ENCODE peak calls at places on chromosomes 5 and 9, in six cellular contexts. W is transverse colon, G is tibial nerve, S is sigmoid colon, D is A549, H is K562. J is an unnamed sample.

GRCh38 chr5:107389769-107390168 is 281.0 kb downstream of the EFNA5 start:
- DNase-seq in W (no peak), G (no peak), S (no peak), D (peak), H (no peak), J (no peak)

GRCh38 chr9:122347348-122348287 is 23.2 kb upstream of the PTGS1 start:
- DNase-seq in W (peak), G (no peak), S (no peak), D (peak), H (no peak), J (no peak)

GRCh38 chr9:109297899-109298298 is 23.0 kb downstream of the EPB41L4B start:
- DNase-seq in W (no peak), G (no peak), S (no peak), D (peak), H (no peak), J (no peak)

GRCh38 chr5:68930139-68930538 is 163.7 kb upstream of the SLC30A5 start:
- DNase-seq in W (no peak), G (no peak), S (no peak), D (no peak), H (no peak), J (no peak)

GRCh38 chr9:113463418-113464285 is at the start of gene RGS3:
- DNase-seq in W (peak), G (no peak), S (peak), D (peak), H (no peak), J (peak)

GRCh38 chr5:175893466-175893865 is 22.1 kb downstream of the CPLX2 start:
- DNase-seq in W (no peak), G (no peak), S (peak), D (no peak), H (no peak), J (no peak)

GRCh38 chr5:36156124-36156601 is 4.3 kb downstream of the SKP2 start:
- DNase-seq in W (no peak), G (no peak), S (no peak), D (no peak), H (no peak), J (no peak)

GRCh38 chr5:76684756-76685594 is 31.0 kb upstream of the F2R start:
- DNase-seq in W (no peak), G (no peak), S (no peak), D (no peak), H (no peak), J (no peak)

GRCh38 chr5:55232985-55233928 is at the start of gene CCNO:
- DNase-seq in W (peak), G (no peak), S (peak), D (peak), H (peak), J (peak)

GRCh38 chr5:127970081-127970480 is 113.5 kb upstream of the SLC12A2 start:
- DNase-seq in W (no peak), G (no peak), S (no peak), D (no peak), H (no peak), J (no peak)

GRCh38 chr5:83721878-83722779 is 1.5 kb upstream of the HAPLN1 start:
- DNase-seq in W (peak), G (peak), S (peak), D (peak), H (peak), J (peak)

GRCh38 chr5:130642461-130642860 is 522.6 kb downstream of the HINT1 start:
- DNase-seq in W (no peak), G (no peak), S (no peak), D (no peak), H (no peak), J (no peak)

GRCh38 chr5:179138568-179138925 is 78.4 kb downstream of the ZNF354C start:
- DNase-seq in W (no peak), G (no peak), S (no peak), D (no peak), H (no peak), J (no peak)

GRCh38 chr5:51194626-51195025 is 188.6 kb upstream of the ISL1 start:
- DNase-seq in W (no peak), G (no peak), S (no peak), D (no peak), H (no peak), J (no peak)

GRCh38 chr5:140189977-140190867 is 15.2 kb downstream of the CYSTM1 start:
- DNase-seq in W (no peak), G (no peak), S (no peak), D (no peak), H (peak), J (no peak)

GRCh38 chr9:76087978-76088377 is 197.5 kb downstream of the PCSK5 start:
- DNase-seq in W (no peak), G (no peak), S (no peak), D (no peak), H (no peak), J (no peak)

GRCh38 chr9:136052991-136053756 is 41.9 kb downstream of the NACC2 start:
- DNase-seq in W (no peak), G (no peak), S (peak), D (no peak), H (no peak), J (no peak)

GRCh38 chr5:61412344-61412743 is 80.3 kb downstream of the ZSWIM6 start:
- DNase-seq in W (no peak), G (no peak), S (no peak), D (no peak), H (no peak), J (no peak)

GRCh38 chr5:178111925-178112324 is 1.4 kb upstream of the N4BP3 start:
- DNase-seq in W (no peak), G (no peak), S (no peak), D (no peak), H (no peak), J (no peak)

DNA sequence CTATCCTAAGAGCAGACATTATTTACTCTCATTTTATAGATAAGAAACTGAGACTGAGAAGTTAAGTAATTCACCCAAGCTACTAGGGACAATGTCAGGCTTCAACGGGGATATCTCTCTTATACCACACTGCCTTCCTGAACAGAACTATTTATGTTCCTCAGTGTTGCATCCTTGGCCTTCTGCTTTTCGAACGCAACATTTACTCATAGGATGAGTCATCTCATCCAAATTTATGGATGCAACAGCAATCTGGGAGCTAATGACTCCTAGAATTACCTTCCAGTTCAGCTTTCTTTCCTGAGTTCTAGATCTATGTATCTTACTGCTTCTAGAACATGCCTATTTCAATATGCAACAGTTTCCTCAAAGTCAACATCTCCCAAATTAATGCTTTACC is 103.6 kb upstream of the PAM start:
- DNase-seq in W (no peak), G (no peak), S (no peak), D (no peak), H (no peak), J (no peak)
- TF ChIP-seq EP300 in W (no peak), G (no peak), S (no peak), D (no peak), H (no peak), J (no peak)

DNA sequence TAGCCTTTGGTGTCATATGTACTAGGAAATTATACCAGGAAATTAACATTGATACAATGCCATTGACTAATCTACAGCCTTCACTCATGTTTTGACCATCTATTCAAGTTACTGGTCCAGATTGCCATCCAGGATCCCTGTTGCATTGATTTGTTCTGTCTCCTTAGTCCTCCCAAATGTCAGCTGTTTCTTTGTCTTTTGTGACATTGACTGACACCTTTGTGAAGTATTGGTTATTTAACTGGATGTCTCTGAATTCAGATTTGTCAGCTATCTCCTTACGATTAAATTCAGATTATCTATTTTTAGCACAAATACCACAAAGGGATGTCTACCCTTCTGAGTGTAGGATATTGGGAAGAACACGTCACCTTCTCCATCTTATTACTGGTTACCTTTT is 73.7 kb upstream of the CTNND2 start:
- DNase-seq in W (no peak), G (no peak), S (no peak), D (no peak), H (no peak), J (no peak)
- TF ChIP-seq EP300 in W (no peak), G (no peak), S (no peak), D (no peak), H (no peak), J (no peak)

DNA sequence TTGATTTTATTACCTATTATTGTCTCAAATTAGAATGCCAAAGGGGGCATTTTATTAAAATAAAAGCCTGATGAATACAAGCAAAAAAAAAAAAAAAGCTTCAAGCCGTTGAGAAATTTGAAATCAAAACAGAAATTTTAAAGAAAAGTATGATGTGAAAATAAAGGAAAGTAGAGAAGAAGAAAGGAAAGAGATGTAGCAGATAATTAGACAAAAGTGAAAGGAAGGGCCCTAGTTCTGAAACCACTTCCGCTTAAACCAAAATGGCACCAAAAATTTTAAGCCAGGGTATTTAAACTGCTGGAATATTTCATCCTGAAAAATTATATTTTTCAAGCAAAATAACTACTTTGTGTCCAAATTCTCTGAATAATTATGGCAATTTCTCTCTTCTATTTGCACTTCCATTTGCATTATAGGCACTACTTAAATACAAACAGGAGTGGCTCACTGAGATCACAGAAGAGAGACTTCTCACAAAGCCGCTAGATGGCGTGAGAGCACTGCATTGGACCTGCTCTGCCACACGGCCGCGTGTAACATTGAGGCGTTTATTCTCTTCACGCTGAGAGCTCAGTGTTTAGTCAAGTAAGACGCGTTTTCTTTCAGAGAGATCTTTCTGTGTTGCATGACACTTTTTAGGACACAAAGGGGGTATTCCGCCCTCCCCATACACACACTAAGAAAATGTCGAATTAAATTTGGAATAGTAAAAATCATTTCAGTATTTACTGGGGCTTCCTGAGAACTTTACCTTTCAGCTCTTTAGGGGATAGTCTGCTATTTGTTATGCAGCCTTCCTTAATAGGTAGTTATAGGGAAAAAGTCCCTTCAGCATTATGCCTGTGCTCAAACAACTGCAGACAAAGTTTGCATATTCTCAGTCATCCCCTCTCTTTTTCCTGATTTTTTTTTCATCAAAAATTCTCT is 368.4 kb upstream of the CCNH start:
- DNase-seq in W (peak), G (peak), S (peak), D (peak), H (peak), J (peak)
- TF ChIP-seq EP300 in W (no peak), G (no peak), S (no peak), D (no peak), H (no peak), J (no peak)

DNA sequence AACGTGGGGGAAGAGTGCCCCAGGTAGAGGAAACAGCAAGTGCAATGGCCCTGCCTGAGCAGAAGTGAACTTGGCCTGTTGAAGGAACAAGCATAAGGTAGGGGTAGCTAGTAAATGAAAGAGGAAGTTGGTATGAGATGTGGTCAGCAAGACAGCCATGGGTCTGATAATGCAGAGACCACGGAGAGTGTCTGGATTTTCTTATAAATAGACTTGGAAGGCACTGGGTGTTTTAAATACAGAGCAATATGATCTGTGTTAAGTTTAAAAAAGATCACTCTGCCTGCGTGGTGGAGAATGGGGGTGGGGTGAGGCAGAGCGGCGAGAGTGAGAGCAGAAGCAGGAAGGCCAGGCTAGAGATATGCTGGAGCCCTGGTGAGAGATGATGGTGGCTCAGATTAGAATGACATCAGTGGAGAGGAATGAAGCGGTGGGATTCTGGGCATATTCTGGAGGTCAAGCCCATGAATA is 4.2 kb downstream of the ADAM19 start:
- DNase-seq in W (peak), G (no peak), S (no peak), D (no peak), H (no peak), J (no peak)
- TF ChIP-seq EP300 in W (no peak), G (no peak), S (no peak), D (no peak), H (no peak), J (no peak)

DNA sequence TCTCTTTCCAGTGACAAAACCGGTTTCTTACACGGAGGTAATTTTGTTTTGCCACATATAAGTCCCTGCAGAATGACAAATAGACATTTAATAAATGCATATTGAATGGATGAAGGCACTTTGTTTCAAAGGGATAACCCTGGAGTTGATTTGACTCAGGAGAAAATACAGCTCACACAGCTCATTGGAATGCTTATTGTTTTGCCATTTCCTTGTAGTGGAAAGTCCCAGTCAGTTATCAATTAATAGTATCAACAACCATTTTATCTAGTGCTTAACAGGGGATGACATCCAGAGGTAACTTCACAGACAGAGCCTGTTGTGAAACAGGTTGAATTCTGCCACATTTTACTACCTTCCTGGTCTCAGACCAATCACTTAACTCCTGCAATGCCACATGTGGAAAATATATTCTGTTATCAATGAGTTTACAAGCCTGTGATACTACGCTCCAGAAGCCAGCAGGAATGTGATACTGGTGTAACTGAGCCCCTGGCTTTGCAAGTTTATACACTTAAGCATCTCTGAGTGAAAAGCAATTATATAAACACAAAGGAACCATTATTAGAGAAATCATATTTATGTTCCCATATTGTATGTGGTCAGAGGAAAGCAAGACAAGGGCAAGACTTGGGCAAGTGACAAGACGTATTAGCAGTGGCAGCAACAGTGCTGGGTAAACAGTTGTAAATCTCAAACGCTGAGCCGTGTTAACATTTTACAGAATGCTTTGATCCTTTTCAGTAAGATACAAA is 123.2 kb upstream of the ANKRD55 start:
- DNase-seq in W (no peak), G (no peak), S (no peak), D (no peak), H (no peak), J (no peak)
- TF ChIP-seq EP300 in W (no peak), G (no peak), S (no peak), D (no peak), H (no peak), J (no peak)

J was measured in stomach.